ENCODE peak calls at places on chromosomes 7 and 10, in six cellular contexts. One of them, this sample, is unnamed.

GRCh38 chr7:130683026-130683425 is 3.3 kb downstream of the TSGA13 start:
- DNase-seq in Peyer's patch: no peak
- DNase-seq in body of pancreas: no peak
- DNase-seq in K562: no peak
- DNase-seq in esophagus muscularis mucosa: no peak
- DNase-seq in A549: no peak
- DNase-seq in this sample: no peak

GRCh38 chr10:101397140-101397539 is 43.2 kb downstream of the BTRC start:
- DNase-seq in esophagus muscularis mucosa: no peak
- DNase-seq in K562: peak
- DNase-seq in A549: peak
- DNase-seq in Peyer's patch: no peak
- DNase-seq in body of pancreas: no peak
- DNase-seq in this sample: no peak

GRCh38 chr7:151850484-151851159 is 26.3 kb downstream of the PRKAG2 start:
- DNase-seq in K562: no peak
- DNase-seq in esophagus muscularis mucosa: no peak
- DNase-seq in A549: no peak
- DNase-seq in Peyer's patch: no peak
- DNase-seq in body of pancreas: no peak
- DNase-seq in this sample: no peak

GRCh38 chr7:106111671-106112117 is 418 bp downstream of the SYPL1 start:
- DNase-seq in esophagus muscularis mucosa: no peak
- DNase-seq in body of pancreas: no peak
- DNase-seq in K562: peak
- DNase-seq in A549: peak
- DNase-seq in Peyer's patch: peak
- DNase-seq in this sample: no peak

GRCh38 chr7:130278892-130279690 is 12.4 kb downstream of the CPA2 start:
- DNase-seq in body of pancreas: no peak
- DNase-seq in A549: no peak
- DNase-seq in Peyer's patch: no peak
- DNase-seq in esophagus muscularis mucosa: no peak
- DNase-seq in K562: no peak
- DNase-seq in this sample: no peak

GRCh38 chr10:100811752-100812750 is 66.7 kb downstream of the PAX2 start:
- DNase-seq in A549: no peak
- DNase-seq in body of pancreas: no peak
- DNase-seq in K562: no peak
- DNase-seq in esophagus muscularis mucosa: no peak
- DNase-seq in Peyer's patch: no peak
- DNase-seq in this sample: no peak

GRCh38 chr10:23316406-23316805 is 28.2 kb downstream of the C10orf67 start:
- DNase-seq in K562: no peak
- DNase-seq in A549: no peak
- DNase-seq in body of pancreas: no peak
- DNase-seq in Peyer's patch: no peak
- DNase-seq in esophagus muscularis mucosa: peak
- DNase-seq in this sample: no peak

GRCh38 chr10:14225374-14225773 is 105.3 kb downstream of the FRMD4A start:
- DNase-seq in body of pancreas: no peak
- DNase-seq in esophagus muscularis mucosa: no peak
- DNase-seq in A549: no peak
- DNase-seq in Peyer's patch: no peak
- DNase-seq in K562: no peak
- DNase-seq in this sample: no peak

GRCh38 chr7:50496541-50496940 is 46.4 kb upstream of the FIGNL1 start:
- DNase-seq in body of pancreas: no peak
- DNase-seq in K562: no peak
- DNase-seq in Peyer's patch: no peak
- DNase-seq in A549: no peak
- DNase-seq in esophagus muscularis mucosa: peak
- DNase-seq in this sample: no peak

GRCh38 chr10:113499066-113499465 is 53.8 kb upstream of the HABP2 start:
- DNase-seq in Peyer's patch: no peak
- DNase-seq in A549: no peak
- DNase-seq in esophagus muscularis mucosa: no peak
- DNase-seq in K562: no peak
- DNase-seq in body of pancreas: no peak
- DNase-seq in this sample: no peak

GRCh38 chr10:5155951-5156350 is 29.0 kb downstream of the AKR1C8 start:
- DNase-seq in body of pancreas: no peak
- DNase-seq in K562: no peak
- DNase-seq in esophagus muscularis mucosa: no peak
- DNase-seq in A549: no peak
- DNase-seq in Peyer's patch: no peak
- DNase-seq in this sample: no peak

GRCh38 chr10:5159126-5159525 is 25.8 kb downstream of the AKR1C8 start:
- DNase-seq in K562: no peak
- DNase-seq in esophagus muscularis mucosa: no peak
- DNase-seq in A549: no peak
- DNase-seq in Peyer's patch: no peak
- DNase-seq in body of pancreas: no peak
- DNase-seq in this sample: no peak

GRCh38 chr10:5163487-5163886 is 21.5 kb downstream of the AKR1C8 start:
- DNase-seq in esophagus muscularis mucosa: no peak
- DNase-seq in K562: no peak
- DNase-seq in A549: no peak
- DNase-seq in body of pancreas: no peak
- DNase-seq in Peyer's patch: no peak
- DNase-seq in this sample: no peak

GRCh38 chr10:5157501-5157900 is 27.4 kb downstream of the AKR1C8 start:
- DNase-seq in esophagus muscularis mucosa: no peak
- DNase-seq in A549: no peak
- DNase-seq in K562: no peak
- DNase-seq in Peyer's patch: no peak
- DNase-seq in body of pancreas: no peak
- DNase-seq in this sample: no peak
- TF ChIP-seq POLR2A in esophagus muscularis mucosa: no peak
- TF ChIP-seq POLR2A in A549: no peak
- TF ChIP-seq POLR2A in K562: no peak
- TF ChIP-seq POLR2A in Peyer's patch: no peak
- TF ChIP-seq POLR2A in body of pancreas: no peak
- TF ChIP-seq POLR2A in this sample: no peak

GRCh38 chr7:73769481-73770001 is 529 bp downstream of the CLDN3 start:
- DNase-seq in Peyer's patch: no peak
- DNase-seq in esophagus muscularis mucosa: no peak
- DNase-seq in body of pancreas: peak
- DNase-seq in A549: no peak
- DNase-seq in K562: peak
- DNase-seq in this sample: no peak
- H3K4me3 ChIP-seq in Peyer's patch: peak
- H3K4me3 ChIP-seq in esophagus muscularis mucosa: peak
- H3K4me3 ChIP-seq in body of pancreas: peak
- H3K4me3 ChIP-seq in A549: peak
- H3K4me3 ChIP-seq in K562: no peak
- H3K4me3 ChIP-seq in this sample: no peak

DNA sequence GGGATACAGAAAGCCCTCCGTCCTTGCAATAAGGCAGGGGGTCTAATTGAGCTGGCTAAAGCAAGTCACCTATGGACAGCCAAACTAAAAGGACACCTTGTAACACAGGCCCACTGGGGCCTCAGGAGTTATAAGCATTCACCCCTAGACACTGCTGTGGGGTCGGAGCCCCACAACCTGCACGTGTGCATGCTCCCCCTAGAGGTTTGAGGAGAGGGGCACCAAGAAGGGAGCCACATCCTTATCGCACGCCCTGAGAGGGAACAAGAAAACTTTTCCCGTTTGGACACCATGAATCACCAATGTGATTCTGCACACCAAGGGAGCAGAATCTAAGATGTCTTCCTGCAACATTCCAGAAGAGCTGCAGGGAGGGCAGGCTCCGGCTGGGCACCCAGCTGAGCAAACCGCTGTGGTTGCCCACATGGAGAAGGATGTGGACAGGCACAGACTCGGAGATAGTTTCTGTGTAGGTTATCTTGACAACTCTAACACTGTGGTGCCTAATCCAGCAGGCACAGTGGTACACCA is 17.7 kb upstream of the TARP start:
- DNase-seq in body of pancreas: no peak
- DNase-seq in K562: no peak
- DNase-seq in esophagus muscularis mucosa: no peak
- DNase-seq in A549: no peak
- DNase-seq in Peyer's patch: no peak
- DNase-seq in this sample: no peak
- TF ChIP-seq CTCF in body of pancreas: no peak
- TF ChIP-seq CTCF in K562: peak
- TF ChIP-seq CTCF in esophagus muscularis mucosa: no peak
- TF ChIP-seq CTCF in A549: no peak
- TF ChIP-seq CTCF in Peyer's patch: no peak
- TF ChIP-seq CTCF in this sample: no peak

GRCh38 chr10:62185914-62186692 is 82.5 kb downstream of the RTKN2 start:
- DNase-seq in K562: no peak
- DNase-seq in body of pancreas: no peak
- DNase-seq in A549: no peak
- DNase-seq in Peyer's patch: no peak
- DNase-seq in esophagus muscularis mucosa: no peak
- DNase-seq in this sample: no peak
- TF ChIP-seq POLR2A in K562: no peak
- TF ChIP-seq POLR2A in body of pancreas: no peak
- TF ChIP-seq POLR2A in A549: no peak
- TF ChIP-seq POLR2A in Peyer's patch: no peak
- TF ChIP-seq POLR2A in esophagus muscularis mucosa: no peak
- TF ChIP-seq POLR2A in this sample: no peak

DNA sequence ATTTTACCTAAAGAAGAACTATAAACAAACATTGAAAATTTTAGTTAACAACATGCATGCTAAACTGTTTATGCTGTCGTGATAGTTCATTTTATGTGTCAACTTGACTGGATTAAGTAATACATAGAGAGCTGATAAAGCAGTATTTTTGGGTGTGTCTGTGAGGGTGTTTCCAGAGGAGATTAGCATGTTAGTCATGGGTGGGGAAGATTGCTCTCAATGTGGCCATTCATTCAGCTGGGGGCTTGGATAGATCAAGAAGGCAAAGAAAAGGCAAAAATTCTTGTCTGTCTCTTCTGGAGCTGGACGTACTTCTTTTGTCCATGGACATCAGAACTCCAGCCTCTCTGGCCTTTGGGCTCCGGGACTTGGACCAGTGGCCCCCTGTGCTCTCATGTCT is 172.9 kb upstream of the SEMA3E start:
- DNase-seq in Peyer's patch: no peak
- DNase-seq in K562: no peak
- DNase-seq in esophagus muscularis mucosa: no peak
- DNase-seq in A549: no peak
- DNase-seq in body of pancreas: no peak
- DNase-seq in this sample: no peak
- H3K4me3 ChIP-seq in Peyer's patch: no peak
- H3K4me3 ChIP-seq in K562: no peak
- H3K4me3 ChIP-seq in esophagus muscularis mucosa: no peak
- H3K4me3 ChIP-seq in A549: no peak
- H3K4me3 ChIP-seq in body of pancreas: no peak
- H3K4me3 ChIP-seq in this sample: no peak

GRCh38 chr10:3807221-3807927 is 22.4 kb upstream of the KLF6 start:
- DNase-seq in A549: no peak
- DNase-seq in Peyer's patch: no peak
- DNase-seq in K562: no peak
- DNase-seq in esophagus muscularis mucosa: peak
- DNase-seq in body of pancreas: no peak
- DNase-seq in this sample: no peak
- TF ChIP-seq CTCF in A549: no peak
- TF ChIP-seq CTCF in Peyer's patch: no peak
- TF ChIP-seq CTCF in K562: no peak
- TF ChIP-seq CTCF in esophagus muscularis mucosa: no peak
- TF ChIP-seq CTCF in body of pancreas: no peak
- TF ChIP-seq CTCF in this sample: no peak

DNA sequence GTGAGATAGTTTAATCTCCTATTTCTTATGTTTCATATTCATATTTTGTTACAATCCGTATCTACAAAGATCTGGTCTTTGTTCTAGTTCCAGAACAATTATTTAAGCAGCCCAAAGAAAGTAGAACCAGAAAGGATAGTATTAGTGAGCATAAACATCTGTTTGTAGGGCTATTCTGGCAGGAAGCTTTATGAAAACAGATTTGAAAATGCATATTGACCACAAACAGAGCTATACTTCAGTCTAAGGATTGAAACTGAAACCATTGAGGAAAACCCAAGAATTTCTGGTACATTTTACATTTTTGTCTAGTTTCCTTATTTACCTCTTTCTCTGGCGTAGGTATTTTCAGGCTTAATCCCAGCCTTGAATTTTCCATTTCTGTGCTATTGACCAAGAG is 28.1 kb downstream of the LRGUK start:
- DNase-seq in esophagus muscularis mucosa: no peak
- DNase-seq in K562: no peak
- DNase-seq in Peyer's patch: no peak
- DNase-seq in A549: no peak
- DNase-seq in body of pancreas: no peak
- DNase-seq in this sample: no peak
- TF ChIP-seq POLR2A in esophagus muscularis mucosa: no peak
- TF ChIP-seq POLR2A in K562: no peak
- TF ChIP-seq POLR2A in Peyer's patch: no peak
- TF ChIP-seq POLR2A in A549: no peak
- TF ChIP-seq POLR2A in body of pancreas: no peak
- TF ChIP-seq POLR2A in this sample: no peak

GRCh38 chr10:128522551-128523289 is 396.5 kb upstream of the MKI67 start:
- DNase-seq in Peyer's patch: no peak
- DNase-seq in body of pancreas: no peak
- DNase-seq in esophagus muscularis mucosa: no peak
- DNase-seq in A549: no peak
- DNase-seq in K562: no peak
- DNase-seq in this sample: no peak

GRCh38 chr10:128526793-128527375 is 400.7 kb upstream of the MKI67 start:
- DNase-seq in body of pancreas: no peak
- DNase-seq in Peyer's patch: no peak
- DNase-seq in A549: no peak
- DNase-seq in K562: no peak
- DNase-seq in esophagus muscularis mucosa: no peak
- DNase-seq in this sample: no peak

GRCh38 chr10:128525936-128526335 is 399.7 kb upstream of the MKI67 start:
- DNase-seq in body of pancreas: no peak
- DNase-seq in A549: no peak
- DNase-seq in Peyer's patch: no peak
- DNase-seq in K562: no peak
- DNase-seq in esophagus muscularis mucosa: no peak
- DNase-seq in this sample: no peak

GRCh38 chr10:128527730-128528129 is 401.5 kb upstream of the MKI67 start:
- DNase-seq in esophagus muscularis mucosa: no peak
- DNase-seq in Peyer's patch: no peak
- DNase-seq in A549: no peak
- DNase-seq in K562: no peak
- DNase-seq in body of pancreas: no peak
- DNase-seq in this sample: peak

DNA sequence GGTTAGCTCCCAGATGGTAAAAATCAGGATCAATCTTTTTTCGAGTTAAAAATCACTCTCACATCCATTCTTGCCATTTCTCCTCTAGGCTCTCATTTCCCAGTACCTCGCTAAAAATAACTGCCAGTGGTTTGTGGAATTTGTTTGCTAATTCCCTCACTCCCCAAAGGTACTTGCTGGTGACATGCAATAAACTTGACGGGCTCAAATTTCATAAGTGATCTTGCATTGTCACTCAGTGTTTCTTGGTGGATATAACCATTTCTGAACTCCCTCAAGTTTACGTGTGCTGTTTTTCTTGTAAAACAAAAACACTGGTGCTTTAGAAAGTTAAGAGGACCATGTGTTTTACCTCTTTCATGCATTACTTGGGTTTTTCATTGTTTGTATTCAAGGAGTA is 399.2 kb upstream of the MKI67 start:
- DNase-seq in esophagus muscularis mucosa: no peak
- DNase-seq in body of pancreas: no peak
- DNase-seq in K562: no peak
- DNase-seq in Peyer's patch: no peak
- DNase-seq in A549: no peak
- DNase-seq in this sample: no peak
- H3K4me3 ChIP-seq in esophagus muscularis mucosa: no peak
- H3K4me3 ChIP-seq in body of pancreas: no peak
- H3K4me3 ChIP-seq in K562: no peak
- H3K4me3 ChIP-seq in Peyer's patch: no peak
- H3K4me3 ChIP-seq in A549: no peak
- H3K4me3 ChIP-seq in this sample: no peak

This sample was measured in lower leg skin.